ENCODE peak calls at places on chromosomes 11 and 22, in four cellular contexts. J is IMR-90, W is H1, O is HepG2. F is an unnamed sample.

GRCh38 chr11:130882138-130882551 is 34.1 kb downstream of the SNX19 start:
- DNase-seq in J (no peak), W (no peak), O (no peak), F (no peak)

GRCh38 chr11:72773291-72773690 is 20.6 kb downstream of the STARD10 start:
- DNase-seq in J (peak), W (no peak), O (no peak), F (peak)

GRCh38 chr11:57539342-57539741 is 1.9 kb downstream of the SMTNL1 start:
- DNase-seq in J (no peak), W (no peak), O (no peak), F (no peak)

GRCh38 chr11:45045692-45046471 is 95.2 kb upstream of the TP53I11 start:
- DNase-seq in J (peak), W (no peak), O (no peak), F (no peak)

GRCh38 chr11:819943-820649 is 1.4 kb downstream of the PNPLA2 start:
- DNase-seq in J (peak), W (peak), O (peak), F (peak)

GRCh38 chr11:32279672-32280071 is 155.7 kb downstream of the WT1 start:
- DNase-seq in J (no peak), W (no peak), O (no peak), F (no peak)

GRCh38 chr22:33766056-33766455 is 154.2 kb downstream of the LARGE1 start:
- DNase-seq in J (no peak), W (no peak), O (no peak), F (no peak)

GRCh38 chr11:17579451-17579850 is 32.4 kb downstream of the OTOG start:
- DNase-seq in J (no peak), W (no peak), O (no peak), F (no peak)

GRCh38 chr11:68142028-68142412 is 20.8 kb upstream of the CHKA start:
- DNase-seq in J (no peak), W (no peak), O (no peak), F (no peak)

GRCh38 chr11:114137054-114137453 is 77.5 kb downstream of the ZBTB16 start:
- DNase-seq in J (no peak), W (no peak), O (no peak), F (no peak)

GRCh38 chr22:31343235-31344191 is 2.6 kb downstream of the PATZ1 start:
- DNase-seq in J (peak), W (peak), O (no peak), F (no peak)

GRCh38 chr22:28930357-28931007 is 47.1 kb downstream of the ZNRF3 start:
- DNase-seq in J (peak), W (no peak), O (no peak), F (no peak)

GRCh38 chr22:37675930-37676571 is 615 bp downstream of the LGALS1 start:
- DNase-seq in J (no peak), W (peak), O (no peak), F (no peak)

GRCh38 chr22:46050916-46051614 is 74.1 kb upstream of the WNT7B start:
- DNase-seq in J (no peak), W (no peak), O (no peak), F (no peak)

GRCh38 chr22:26887456-26887855 is 230.1 kb downstream of the MIAT start:
- DNase-seq in J (peak), W (no peak), O (no peak), F (no peak)

GRCh38 chr11:17121981-17122380 is 44.5 kb upstream of the RPS13 start:
- DNase-seq in J (peak), W (no peak), O (no peak), F (no peak)

GRCh38 chr11:119478711-119479285 is 55.8 kb upstream of the THY1 start:
- DNase-seq in J (no peak), W (peak), O (no peak), F (no peak)

GRCh38 chr11:128297805-128298204 is 289.6 kb downstream of the ETS1 start:
- DNase-seq in J (no peak), W (no peak), O (no peak), F (no peak)

GRCh38 chr11:128298271-128298670 is 289.1 kb downstream of the ETS1 start:
- DNase-seq in J (no peak), W (no peak), O (no peak), F (no peak)

GRCh38 chr11:128297111-128297651 is 290.2 kb downstream of the ETS1 start:
- DNase-seq in J (peak), W (no peak), O (no peak), F (no peak)

GRCh38 chr11:128300785-128301184 is 286.6 kb downstream of the ETS1 start:
- DNase-seq in J (no peak), W (no peak), O (no peak), F (no peak)

GRCh38 chr11:128299132-128299726 is 288.1 kb downstream of the ETS1 start:
- DNase-seq in J (peak), W (no peak), O (no peak), F (no peak)
- TF ChIP-seq MAFK in J (no peak), W (no peak), O (no peak), F (no peak)

DNA sequence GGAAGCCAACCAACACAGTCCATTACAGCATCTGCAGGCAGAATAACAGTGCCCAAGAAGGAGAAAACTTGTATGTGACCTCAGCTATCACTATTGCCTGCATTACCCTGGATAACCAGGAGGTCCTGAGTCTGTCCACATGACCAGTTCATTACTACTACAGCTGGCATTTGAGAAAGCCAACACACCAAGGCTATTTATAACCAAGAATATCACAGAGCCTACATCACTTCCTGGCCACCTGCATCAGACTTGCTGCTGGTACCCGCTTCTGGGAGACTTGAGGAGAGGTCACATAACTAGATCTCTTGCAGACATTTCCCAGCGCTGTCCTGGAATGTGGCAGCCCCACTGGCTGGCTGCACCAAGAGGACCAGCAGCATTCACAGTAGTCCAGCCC is 11.1 kb upstream of the OR56B4 start:
- DNase-seq in J (peak), W (no peak), O (no peak), F (no peak)
- H2AFZ ChIP-seq in J (no peak), W (no peak), O (no peak), F (no peak)

GRCh38 chr11:74647831-74648230 is 55.4 kb downstream of the POLD3 start:
- DNase-seq in J (no peak), W (no peak), O (no peak), F (no peak)

GRCh38 chr11:74648894-74649293 is 56.5 kb downstream of the POLD3 start:
- DNase-seq in J (peak), W (no peak), O (no peak), F (no peak)

GRCh38 chr11:74646964-74647363 is 54.6 kb downstream of the POLD3 start:
- DNase-seq in J (no peak), W (no peak), O (no peak), F (no peak)

GRCh38 chr11:74647404-74647803 is 55.0 kb downstream of the POLD3 start:
- DNase-seq in J (peak), W (no peak), O (no peak), F (no peak)

GRCh38 chr11:74650498-74650897 is 58.1 kb downstream of the POLD3 start:
- DNase-seq in J (peak), W (no peak), O (no peak), F (no peak)
- TF ChIP-seq MAFK in J (peak), W (no peak), O (no peak), F (no peak)

GRCh38 chr11:7515544-7515943 is 1.7 kb downstream of the PPFIBP2 start:
- DNase-seq in J (no peak), W (no peak), O (peak), F (no peak)

GRCh38 chr11:7513210-7514098 is at the start of gene PPFIBP2:
- DNase-seq in J (peak), W (peak), O (peak), F (peak)

GRCh38 chr11:7512525-7513209 is 1.1 kb upstream of the PPFIBP2 start:
- DNase-seq in J (no peak), W (no peak), O (peak), F (peak)

GRCh38 chr11:7516488-7516887 is 2.7 kb downstream of the PPFIBP2 start:
- DNase-seq in J (no peak), W (no peak), O (no peak), F (no peak)

GRCh38 chr11:7514099-7514725 is 413 bp downstream of the PPFIBP2 start:
- DNase-seq in J (no peak), W (no peak), O (no peak), F (no peak)
- H2AFZ ChIP-seq in J (peak), W (peak), O (no peak), F (peak)

DNA sequence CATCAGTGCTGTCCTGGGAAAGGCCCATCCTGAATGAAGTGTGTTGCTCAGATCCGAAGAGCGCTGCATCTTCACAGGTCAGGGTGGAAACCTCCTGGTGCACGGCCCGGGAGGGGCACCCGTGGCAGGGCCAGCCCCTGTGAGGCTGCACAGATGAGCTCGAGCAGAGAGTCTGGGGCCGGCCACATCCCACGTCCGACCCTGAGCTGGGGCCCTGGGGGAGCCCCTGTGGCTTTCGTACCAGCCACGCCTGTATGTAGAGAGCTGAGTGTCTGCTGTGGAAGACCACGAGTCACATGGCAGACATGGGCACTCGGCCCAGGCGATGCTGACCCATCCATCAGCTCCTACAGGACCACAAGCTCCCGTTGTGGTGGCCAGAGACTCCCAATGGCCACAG is 24.9 kb upstream of the SEPTIN5 start:
- DNase-seq in J (no peak), W (no peak), O (no peak), F (no peak)
- TF ChIP-seq MAFK in J (no peak), W (no peak), O (no peak), F (no peak)

GRCh38 chr11:76636826-76637460 is 33.6 kb downstream of the LRRC32 start:
- DNase-seq in J (no peak), W (no peak), O (no peak), F (no peak)
- H2AFZ ChIP-seq in J (no peak), W (no peak), O (no peak), F (no peak)

DNA sequence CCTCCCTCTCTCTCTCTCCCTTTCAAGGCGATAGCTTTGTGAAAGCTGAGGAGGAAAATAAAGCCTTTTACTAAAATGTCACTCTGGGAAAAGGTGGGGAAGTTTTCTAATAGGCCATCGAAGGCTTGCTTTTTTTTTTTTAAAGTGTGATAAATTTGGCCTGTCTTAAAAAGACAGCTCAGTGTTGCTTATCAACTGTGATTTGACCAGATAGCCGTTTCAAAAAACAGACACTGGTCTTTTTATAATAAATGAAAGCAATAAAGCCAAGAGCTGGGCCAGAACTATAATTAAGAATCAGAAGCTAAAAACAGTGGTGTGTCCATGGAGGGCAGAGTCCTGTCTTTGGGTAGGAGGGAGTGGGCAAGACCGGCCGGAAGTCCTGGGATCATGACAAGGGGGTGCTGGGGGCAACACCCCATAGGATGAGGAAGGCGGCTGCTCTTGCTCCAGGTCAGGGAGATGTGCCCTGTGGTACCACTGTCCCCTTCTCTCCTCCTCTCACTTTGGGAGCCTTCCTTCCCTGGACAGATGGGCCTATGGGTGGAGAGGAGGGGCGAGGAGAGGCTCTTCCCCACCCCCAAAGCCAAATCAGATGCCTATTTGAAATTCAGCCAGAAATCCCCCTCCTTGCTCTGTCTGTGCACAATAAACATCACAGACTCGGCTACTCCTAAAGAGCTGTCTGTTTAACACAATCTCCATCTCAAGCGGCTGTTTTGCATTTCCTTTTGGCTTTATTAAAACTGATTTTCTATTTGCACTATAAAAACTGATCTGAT is 267.1 kb downstream of the BUD13 start:
- DNase-seq in J (no peak), W (peak), O (no peak), F (no peak)
- TF ChIP-seq MAFK in J (no peak), W (no peak), O (no peak), F (no peak)

GRCh38 chr11:83674498-83674897 is 388.3 kb upstream of the CCDC90B start:
- DNase-seq in J (no peak), W (no peak), O (no peak), F (no peak)
- H2AFZ ChIP-seq in J (no peak), W (no peak), O (no peak), F (no peak)

GRCh38 chr11:2137202-2138071 is 1.8 kb downstream of the IGF2 start:
- DNase-seq in J (peak), W (peak), O (peak), F (peak)
- TF ChIP-seq MAFK in J (no peak), W (no peak), O (no peak), F (no peak)

F was measured in K562.